ENCODE peak calls at places on chromosomes 11 and 22, in ten cellular contexts. L is mammary epithelial cell; N is cardiac muscle cell; F is CD8-positive, alpha-beta T cell; W is chondrocyte; B is AG04449; G is WTC11; X is sigmoid colon; R is astrocyte; E is heart right ventricle. Z is an unnamed sample.

GRCh38 chr11:37115963-37116362 is 517.9 kb upstream of the RAG2 start:
- DNase-seq in R (no peak), E (no peak), G (no peak), X (no peak), W (no peak), F (no peak), B (no peak), L (no peak), N (no peak), Z (no peak)

GRCh38 chr11:120413480-120413879 is 77.3 kb downstream of the ARHGEF12 start:
- DNase-seq in W (no peak), X (no peak), L (peak; percentile 72), F (no peak), G (no peak), N (peak; percentile 60), E (no peak), B (peak; percentile 70), R (peak; percentile 91), Z (peak; percentile 61)

GRCh38 chr22:39528080-39528661 is 4.4 kb downstream of the RPS19BP1 start:
- DNase-seq in G (no peak), L (no peak), W (no peak), X (no peak), N (no peak), R (no peak), E (no peak), B (no peak), F (no peak), Z (no peak)

GRCh38 chr11:97349201-97349600 is 959.4 kb downstream of the JRKL start:
- DNase-seq in F (no peak), L (no peak), N (no peak), R (no peak), E (no peak), X (no peak), G (no peak), B (no peak), W (no peak), Z (no peak)

GRCh38 chr11:14905104-14906033 is 13.3 kb upstream of the CYP2R1 start:
- DNase-seq in F (peak; percentile 69), W (peak; percentile 90), N (peak; percentile 63), B (no peak), R (peak; percentile 15), G (peak; percentile 91), E (peak; percentile 36), X (peak; percentile 72), L (no peak), Z (peak; percentile 47)

GRCh38 chr11:737366-737765 is 9.9 kb upstream of the TALDO1 start:
- DNase-seq in R (no peak), B (no peak), E (no peak), F (no peak), W (no peak), G (no peak), X (no peak), L (no peak), N (no peak), Z (no peak)

GRCh38 chr11:95230054-95231034 is 658 bp downstream of the SESN3 start:
- DNase-seq in L (peak; percentile 42), B (no peak), X (peak; percentile 64), W (peak; percentile 81), E (peak; percentile 16), R (no peak), N (peak; percentile 40), G (peak; percentile 26), F (peak; percentile 1), Z (peak; percentile 23)

GRCh38 chr11:64250875-64251721 is at the start of gene PLCB3:
- DNase-seq in R (no peak), N (peak; percentile 58), B (no peak), X (peak; percentile 79), E (peak; percentile 40), L (peak; percentile 19), W (no peak), G (peak; percentile 78), F (no peak), Z (peak; percentile 38)

GRCh38 chr11:122162095-122162494 is 46.1 kb upstream of the BLID start:
- DNase-seq in R (no peak), W (no peak), G (no peak), N (peak; percentile 75), L (peak; percentile 72), X (no peak), E (no peak), F (no peak), B (no peak), Z (peak; percentile 94)

GRCh38 chr22:37996079-37996478 is 11.7 kb upstream of the SOX10 start:
- DNase-seq in G (no peak), B (no peak), X (no peak), R (no peak), L (no peak), E (no peak), N (no peak), F (no peak), W (no peak), Z (no peak)

GRCh38 chr22:23841736-23842404 is 3.1 kb upstream of the DERL3 start:
- DNase-seq in E (no peak), N (no peak), R (no peak), B (no peak), F (no peak), W (no peak), G (no peak), L (no peak), X (no peak), Z (no peak)

GRCh38 chr11:69603978-69604524 is 36.9 kb upstream of the CCND1 start:
- DNase-seq in R (peak; percentile 49), X (no peak), W (no peak), F (no peak), B (no peak), E (no peak), N (no peak), G (no peak), L (no peak), Z (no peak)

DNA sequence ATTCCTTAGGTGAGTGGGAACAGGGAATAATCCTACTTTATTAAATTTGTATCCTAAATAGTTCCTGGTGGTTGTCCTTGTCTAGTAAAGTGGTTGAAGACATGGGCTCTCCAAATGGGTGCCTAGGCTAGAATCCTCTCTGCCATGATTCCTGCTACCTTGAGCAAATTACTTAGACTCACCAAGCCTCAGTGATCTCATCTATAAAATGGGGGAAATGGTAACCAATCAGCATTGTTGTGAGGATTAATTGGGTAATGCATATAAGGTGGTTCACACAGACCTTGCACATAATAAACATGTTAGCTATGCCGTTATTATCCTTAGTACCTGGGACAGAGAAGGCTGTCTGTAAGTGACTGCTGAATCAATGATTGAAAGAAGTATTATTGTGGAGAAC is 109.9 kb downstream of the FAR1 start:
- DNase-seq in R (no peak), L (no peak), E (no peak), G (no peak), F (no peak), X (no peak), N (no peak), B (no peak), W (no peak), Z (no peak)
- TF ChIP-seq CTCF in R (no peak), L (no peak), E (no peak), G (no peak), F (no peak), X (no peak), N (no peak), B (no peak), W (no peak), Z (no peak)

DNA sequence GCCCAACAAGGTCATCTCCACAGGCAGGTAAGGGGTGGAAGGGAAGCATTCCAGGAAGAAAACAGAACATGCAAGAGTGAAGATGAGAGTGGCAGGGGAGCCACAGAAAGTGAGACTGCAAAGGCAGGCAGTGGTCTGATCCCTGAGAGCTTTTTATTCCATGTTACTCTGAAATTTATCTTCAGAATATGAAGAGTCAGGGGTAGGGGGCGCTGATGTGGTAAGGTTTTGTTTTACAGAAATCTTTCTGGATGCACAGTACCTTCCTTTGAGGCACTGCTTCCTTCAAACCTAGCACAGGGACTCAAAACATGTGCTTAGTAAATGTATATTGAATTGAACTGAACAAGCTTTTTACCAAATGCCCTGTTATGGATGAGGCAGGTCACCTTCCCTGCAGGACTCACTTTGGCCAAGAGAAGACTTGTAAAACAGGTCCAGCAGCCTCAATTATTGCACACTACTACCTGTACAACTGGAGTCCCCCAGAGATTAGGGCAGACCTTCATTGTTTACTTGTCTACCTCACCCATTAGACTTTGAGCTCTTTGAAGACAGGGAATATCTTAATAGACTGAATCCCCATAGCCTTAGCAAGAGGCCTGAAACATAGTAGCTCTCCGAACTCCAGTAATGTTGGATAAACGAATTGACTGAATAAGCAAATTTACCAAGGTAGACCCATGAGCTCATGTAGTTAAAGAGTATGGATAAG is 2.2 kb downstream of the PAK1 start:
- DNase-seq in F (no peak), G (peak; percentile 30), B (no peak), E (no peak), L (peak; percentile 42), R (no peak), X (no peak), N (peak; percentile 16), W (no peak), Z (no peak)
- TF ChIP-seq CTCF in F (peak; percentile 27), G (no peak), B (no peak), E (no peak), L (peak; percentile 27), R (peak; percentile 12), X (no peak), N (peak; percentile 29), W (peak; percentile 63), Z (no peak)

DNA sequence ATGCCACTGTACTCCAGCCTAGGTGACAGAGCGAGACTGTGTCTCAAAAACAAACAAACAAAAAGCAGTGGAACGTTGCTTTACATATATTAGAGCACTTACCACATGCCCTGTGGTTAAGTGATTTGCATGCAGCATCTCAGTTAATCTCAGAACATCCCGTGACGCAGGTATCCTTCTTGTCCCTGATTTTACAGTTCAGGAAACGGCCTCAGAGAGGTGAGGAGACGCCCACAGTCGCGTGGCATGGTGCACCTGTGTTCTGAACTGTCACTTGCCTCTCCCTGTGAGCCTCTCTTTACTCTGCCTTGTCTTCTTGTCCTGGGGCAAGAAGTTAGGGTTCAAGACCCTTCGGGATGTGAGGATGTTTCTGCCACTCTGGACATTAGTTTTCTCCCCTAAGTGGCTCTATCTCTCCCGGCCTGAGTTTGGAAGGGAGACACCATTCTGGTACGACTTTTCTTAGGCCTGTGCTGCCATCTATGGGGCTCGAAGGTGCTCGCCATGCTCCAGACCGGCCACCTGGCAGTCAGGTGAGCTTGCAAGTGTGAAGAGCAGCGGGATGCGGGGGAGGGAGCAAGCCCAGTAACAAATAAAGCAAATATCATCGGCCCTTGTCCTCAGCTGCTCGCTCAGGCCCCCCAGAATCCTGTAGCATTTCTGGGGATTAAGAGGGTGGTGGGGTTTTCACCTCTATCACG is 25.6 kb downstream of the YWHAH start:
- DNase-seq in W (no peak), G (peak; percentile 87), X (peak; percentile 71), N (peak; percentile 77), B (no peak), R (peak; percentile 38), L (peak; percentile 82), F (peak; percentile 25), E (peak; percentile 36), Z (peak; percentile 66)
- TF ChIP-seq CTCF in W (no peak), G (no peak), X (peak; percentile 18), N (peak; percentile 72), B (peak; percentile 73), R (peak; percentile 53), L (peak; percentile 76), F (no peak), E (no peak), Z (peak; percentile 66)

DNA sequence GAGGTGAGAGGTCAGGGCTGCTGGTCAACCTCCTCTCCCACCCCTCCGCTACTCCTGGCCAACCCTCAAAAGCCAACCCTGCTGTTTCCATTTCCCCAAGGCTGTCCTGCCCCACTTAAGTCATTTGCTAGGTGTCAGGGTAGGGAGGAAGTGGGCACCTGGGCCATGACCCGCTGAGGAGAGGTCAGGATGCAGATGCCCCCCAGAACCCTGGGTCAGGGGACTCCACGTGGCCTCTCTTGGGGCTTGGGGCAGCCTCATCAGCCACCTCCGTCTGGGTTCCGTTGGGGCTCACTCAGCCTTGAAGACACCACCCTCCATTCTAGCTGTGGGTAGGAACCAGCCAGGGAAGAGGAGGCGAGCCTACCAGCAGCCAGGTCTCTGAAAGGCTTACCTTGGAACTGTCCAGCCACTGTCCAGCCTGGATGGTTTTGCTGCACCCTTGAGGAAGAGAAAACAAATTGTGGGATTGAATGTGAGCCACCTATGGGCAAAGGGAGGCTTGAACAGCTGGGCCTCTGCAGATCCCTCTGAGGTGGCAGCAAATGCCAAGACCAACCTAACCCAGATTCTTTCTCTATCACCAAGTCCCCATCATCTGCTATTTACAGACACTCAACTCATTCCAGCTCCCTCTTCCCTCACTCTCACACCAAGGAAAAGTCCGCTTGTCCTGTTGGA is 2.5 kb downstream of the APOL4 start:
- DNase-seq in G (no peak), L (no peak), X (no peak), W (no peak), B (no peak), F (no peak), R (no peak), E (no peak), N (no peak), Z (no peak)
- TF ChIP-seq CTCF in G (no peak), L (no peak), X (no peak), W (no peak), B (no peak), F (no peak), R (no peak), E (no peak), N (no peak), Z (no peak)

Z was measured in cardiac fibroblast.